ENCODE peak calls at places on chromosomes 13 and 19, in nine cellular contexts. X is endodermal cell, P is uterus, G is kidney epithelial cell, W is esophagus muscularis mucosa, Q is left ventricle myocardium inferior, M is left lung, F is tibial artery, L is heart left ventricle. H is an unnamed sample.

GRCh38 chr13:110713981-110714797 is 689 bp downstream of the ING1 start:
- DNase-seq in X (peak; percentile 77), P (peak; percentile 62), G (no peak), W (no peak), Q (peak; percentile 49), M (peak; percentile 89), F (peak; percentile 41), L (peak; percentile 70), H (peak; percentile 68)

GRCh38 chr13:104416973-104417372 is 1350.8 kb upstream of the SLC10A2 start:
- DNase-seq in X (no peak), P (no peak), G (no peak), W (no peak), Q (no peak), M (no peak), F (no peak), L (no peak), H (no peak)

GRCh38 chr13:70107498-70108271 is at the start of gene ATXN8OS:
- DNase-seq in X (peak; percentile 77), P (no peak), G (no peak), W (no peak), Q (no peak), M (peak; percentile 73), F (no peak), L (peak; percentile 10), H (peak; percentile 50)

GRCh38 chr13:46612258-46612657 is 59.3 kb downstream of the LRCH1 start:
- DNase-seq in X (no peak), P (no peak), G (no peak), W (no peak), Q (no peak), M (no peak), F (no peak), L (no peak), H (no peak)

GRCh38 chr19:48405010-48405659 is 11.7 kb downstream of the GRIN2D start:
- DNase-seq in X (no peak), P (no peak), G (no peak), W (no peak), Q (no peak), M (no peak), F (no peak), L (no peak), H (no peak)

GRCh38 chr13:113121183-113121927 is 1.2 kb upstream of the F10 start:
- DNase-seq in X (peak; percentile 38), P (no peak), G (no peak), W (no peak), Q (no peak), M (peak; percentile 49), F (no peak), L (no peak), H (peak; percentile 42)

GRCh38 chr13:108948269-108948671 is 318.9 kb downstream of the MYO16 start:
- DNase-seq in X (no peak), P (no peak), G (no peak), W (no peak), Q (no peak), M (no peak), F (no peak), L (no peak), H (no peak)

GRCh38 chr19:19324059-19324755 is 3.6 kb downstream of the MAU2 start:
- DNase-seq in X (no peak), P (no peak), G (no peak), W (no peak), Q (no peak), M (no peak), F (no peak), L (no peak), H (no peak)

GRCh38 chr13:102769679-102770078 is 3.9 kb downstream of the TEX30 start:
- DNase-seq in X (no peak), P (no peak), G (no peak), W (no peak), Q (no peak), M (no peak), F (no peak), L (no peak), H (no peak)

GRCh38 chr19:49896863-49897621 is at the start of gene IL4I1:
- DNase-seq in X (no peak), P (no peak), G (peak; percentile 53), W (no peak), Q (no peak), M (no peak), F (peak; percentile 58), L (peak; percentile 63), H (peak; percentile 78)

GRCh38 chr19:40611096-40611495 is 9.9 kb downstream of the LTBP4 start:
- DNase-seq in X (peak; percentile 39), P (no peak), G (no peak), W (no peak), Q (no peak), M (peak; percentile 86), F (no peak), L (peak; percentile 46), H (no peak)

GRCh38 chr19:40539070-40539469 is 37.6 kb upstream of the SHKBP1 start:
- DNase-seq in X (no peak), P (no peak), G (no peak), W (no peak), Q (no peak), M (no peak), F (no peak), L (no peak), H (no peak)

GRCh38 chr19:51059715-51060114 is 5.2 kb downstream of the KLK13 start:
- DNase-seq in X (no peak), P (no peak), G (no peak), W (no peak), Q (no peak), M (no peak), F (no peak), L (no peak), H (no peak)

GRCh38 chr19:39246951-39247669 is 1.5 kb downstream of the IFNL4 start:
- DNase-seq in X (peak; percentile 90), P (no peak), G (no peak), W (no peak), Q (peak; percentile 29), M (peak; percentile 81), F (no peak), L (no peak), H (peak; percentile 86)

DNA sequence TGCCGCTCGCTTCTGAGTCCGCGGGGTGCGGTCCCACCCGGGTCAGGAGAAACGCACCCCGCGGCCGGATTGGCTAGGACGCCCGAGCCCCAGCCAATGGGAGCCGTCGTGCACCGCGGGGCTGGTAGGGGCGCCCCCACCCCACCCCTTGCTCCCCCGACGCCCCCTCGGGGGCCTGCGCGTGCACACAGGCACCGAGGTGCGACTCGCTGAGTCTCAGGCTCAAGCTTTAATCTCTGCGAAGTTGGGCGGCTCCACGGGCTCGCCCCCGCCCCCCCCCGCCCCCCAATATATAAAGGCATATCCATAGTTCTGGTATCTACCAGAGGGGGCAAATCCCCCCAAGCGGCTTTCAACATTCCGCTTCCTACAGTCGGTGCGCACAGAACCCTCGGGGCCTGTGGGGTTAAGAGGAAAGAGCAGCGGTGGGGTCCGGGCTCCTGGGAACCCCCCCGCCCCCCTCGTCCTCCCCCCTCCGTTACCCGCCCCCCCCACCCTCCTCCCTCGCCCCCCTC is at the start of gene COX6B2:
- DNase-seq in X (no peak), P (no peak), G (no peak), W (no peak), Q (no peak), M (peak; percentile 81), F (no peak), L (no peak), H (peak; percentile 93)
- H3K27me3 ChIP-seq in X (peaks cover 63% of the 10 kb centered on the region), P (peaks cover 36% of the 10 kb centered on the region), G (peaks cover 37% of the 10 kb centered on the region), W (peaks cover 40% of the 10 kb centered on the region), Q (peaks cover 97% of the 10 kb centered on the region), M (peaks cover 27% of the 10 kb centered on the region), F (peaks cover 12% of the 10 kb centered on the region), L (peaks cover 44% of the 10 kb centered on the region), H (peaks cover 52% of the 10 kb centered on the region)

DNA sequence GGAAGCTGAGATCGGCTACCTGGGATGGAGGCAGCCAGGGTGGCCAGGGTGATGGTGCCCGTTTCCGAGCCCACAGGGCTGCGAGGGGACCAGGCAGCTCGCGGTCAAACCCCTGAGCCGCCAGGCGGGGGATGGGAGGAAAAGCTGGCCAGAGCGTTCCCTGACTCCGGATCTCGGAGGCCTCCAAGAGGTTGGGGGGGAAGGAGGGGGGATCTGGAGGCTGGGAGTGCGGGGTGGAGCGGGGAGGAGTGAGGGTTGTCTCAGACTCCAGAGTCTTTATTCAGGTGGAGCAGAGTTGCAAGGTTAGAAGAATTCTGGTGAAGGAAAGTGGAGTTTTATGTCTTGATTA is 1.1 kb downstream of the CACNG7 start:
- DNase-seq in X (peak; percentile 81), P (no peak), G (no peak), W (no peak), Q (no peak), M (no peak), F (no peak), L (no peak), H (peak; percentile 87)
- H3K27me3 ChIP-seq in X (peaks cover 72% of the 10 kb centered on the region), P (peaks cover 46% of the 10 kb centered on the region), G (peaks cover 43% of the 10 kb centered on the region), W (peaks cover 51% of the 10 kb centered on the region), Q (peaks cover 96% of the 10 kb centered on the region), M (peaks cover 48% of the 10 kb centered on the region), F (peaks cover 8% of the 10 kb centered on the region), L (peaks cover 71% of the 10 kb centered on the region), H (peaks cover 65% of the 10 kb centered on the region)

DNA sequence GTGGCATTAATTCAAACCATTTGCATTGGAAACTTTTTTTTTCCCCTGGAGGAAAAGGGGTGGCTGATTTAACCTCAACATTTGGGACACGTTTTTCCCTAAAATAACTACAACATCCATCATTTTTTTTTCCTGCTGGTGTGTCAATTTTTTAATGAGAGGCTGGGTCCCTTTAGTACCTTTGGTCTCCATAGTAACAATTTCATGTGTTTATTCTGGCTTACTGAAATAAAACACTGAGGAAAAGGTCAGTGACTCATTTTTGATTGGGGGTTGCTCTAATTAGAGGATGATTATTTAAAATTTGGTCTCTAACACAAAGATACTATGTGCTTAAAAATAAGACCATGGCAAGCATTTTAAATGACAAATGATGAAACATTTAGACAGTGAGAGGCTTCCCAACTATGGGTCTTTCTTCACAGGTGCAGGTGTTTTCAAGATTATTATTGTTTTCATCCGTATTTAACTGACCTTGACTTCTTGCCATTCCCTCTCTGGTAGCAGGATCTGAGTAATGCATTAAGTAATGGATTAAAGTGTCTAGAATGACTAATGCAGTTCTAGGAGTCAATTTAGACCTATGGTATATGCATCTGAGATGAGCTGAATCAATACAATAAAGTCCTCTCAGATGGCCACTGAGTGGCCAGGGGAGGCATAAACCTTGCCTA is 406.4 kb downstream of the KCNRG start:
- DNase-seq in X (no peak), P (no peak), G (peak; percentile 43), W (no peak), Q (no peak), M (no peak), F (no peak), L (no peak), H (no peak)
- H3K27me3 ChIP-seq in X (no peaks in the 10 kb centered on the region), P (no peaks in the 10 kb centered on the region), G (no peaks in the 10 kb centered on the region), W (no peaks in the 10 kb centered on the region), Q (no peaks in the 10 kb centered on the region), M (no peaks in the 10 kb centered on the region), F (no peaks in the 10 kb centered on the region), L (no peaks in the 10 kb centered on the region), H (no peaks in the 10 kb centered on the region)

DNA sequence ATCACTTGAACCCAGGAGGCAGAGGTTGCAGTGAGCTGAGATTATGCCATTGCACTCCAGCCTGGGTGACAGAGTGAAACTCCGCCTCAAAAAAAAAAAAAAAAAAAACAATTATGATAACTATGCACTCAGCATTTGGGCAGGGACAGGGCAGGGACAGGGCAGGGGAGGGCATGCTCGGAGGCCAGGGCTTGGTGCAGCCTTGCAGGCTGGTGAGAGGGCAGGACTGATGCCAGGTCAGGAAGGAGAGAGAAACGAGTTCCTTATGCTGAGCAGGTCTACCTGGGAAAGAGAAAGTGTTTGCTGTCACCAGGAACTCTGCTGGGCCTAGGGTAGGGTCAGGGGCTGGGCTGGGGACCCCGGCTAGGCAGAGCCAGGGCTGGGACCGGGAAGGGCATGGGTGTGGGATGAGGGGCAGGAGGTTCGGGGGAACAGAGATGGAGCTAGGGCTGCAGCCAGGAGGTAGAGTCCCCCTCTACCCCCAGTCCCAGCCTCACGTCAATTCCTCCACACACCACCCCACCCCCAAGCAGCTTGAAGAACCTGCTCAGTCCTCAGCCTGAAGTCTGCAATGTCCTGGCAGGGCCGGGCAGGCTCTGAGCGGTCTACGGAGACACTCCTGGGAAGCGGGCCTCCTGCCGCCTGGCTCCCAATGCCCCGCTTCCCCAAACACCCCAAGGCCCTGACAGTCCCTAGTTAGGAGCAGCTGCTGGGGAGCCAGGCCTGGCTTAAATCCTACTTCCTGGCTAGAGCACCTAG is 2.8 kb downstream of the FXYD3 start:
- DNase-seq in X (no peak), P (no peak), G (no peak), W (no peak), Q (no peak), M (no peak), F (no peak), L (no peak), H (peak; percentile 64)
- H3K27me3 ChIP-seq in X (no peaks in the 10 kb centered on the region), P (no peaks in the 10 kb centered on the region), G (peaks cover 21% of the 10 kb centered on the region), W (no peaks in the 10 kb centered on the region), Q (no peaks in the 10 kb centered on the region), M (no peaks in the 10 kb centered on the region), F (no peaks in the 10 kb centered on the region), L (no peaks in the 10 kb centered on the region), H (no peaks in the 10 kb centered on the region)